ENCODE peak calls at places on chromosomes 6 and 20, in five cellular contexts. H, N, D, S and C are unnamed samples.

GRCh38 chr20:1297486-1297885 is 31.4 kb downstream of the SNPH start:
- DNase-seq in H (no peak), N (no peak), D (no peak), S (no peak), C (no peak)

GRCh38 chr6:104686550-104687155 is 173.1 kb downstream of the HACE1 start:
- DNase-seq in H (no peak), N (no peak), D (no peak), S (no peak), C (no peak)

GRCh38 chr20:64143018-64143801 is 21.0 kb upstream of the MYT1 start:
- DNase-seq in H (no peak), N (no peak), D (no peak), S (no peak), C (no peak)

GRCh38 chr6:21949211-21949801 is 347.5 kb downstream of the PRL start:
- DNase-seq in H (no peak), N (peak), D (no peak), S (no peak), C (peak)

GRCh38 chr20:10218536-10219451 is at the start of gene SNAP25:
- DNase-seq in H (peak), N (peak), D (no peak), S (no peak), C (peak)

GRCh38 chr6:138503881-138504680 is 4.8 kb upstream of the NHSL1 start:
- DNase-seq in H (no peak), N (no peak), D (no peak), S (no peak), C (no peak)

GRCh38 chr20:44979090-44979621 is 12.8 kb downstream of the STK4 start:
- DNase-seq in H (no peak), N (peak), D (no peak), S (peak), C (peak)

GRCh38 chr6:69233195-69233524 is 563.6 kb downstream of the LMBRD1 start:
- DNase-seq in H (no peak), N (no peak), D (no peak), S (no peak), C (no peak)

GRCh38 chr6:25360611-25361010 is 81.4 kb downstream of the CARMIL1 start:
- DNase-seq in H (no peak), N (peak), D (no peak), S (no peak), C (peak)

GRCh38 chr20:13035399-13036173 is 26.8 kb downstream of the SPTLC3 start:
- DNase-seq in H (no peak), N (no peak), D (no peak), S (no peak), C (no peak)

GRCh38 chr6:137487181-137487910 is 6.8 kb downstream of the OLIG3 start:
- DNase-seq in H (peak), N (no peak), D (no peak), S (no peak), C (no peak)

DNA sequence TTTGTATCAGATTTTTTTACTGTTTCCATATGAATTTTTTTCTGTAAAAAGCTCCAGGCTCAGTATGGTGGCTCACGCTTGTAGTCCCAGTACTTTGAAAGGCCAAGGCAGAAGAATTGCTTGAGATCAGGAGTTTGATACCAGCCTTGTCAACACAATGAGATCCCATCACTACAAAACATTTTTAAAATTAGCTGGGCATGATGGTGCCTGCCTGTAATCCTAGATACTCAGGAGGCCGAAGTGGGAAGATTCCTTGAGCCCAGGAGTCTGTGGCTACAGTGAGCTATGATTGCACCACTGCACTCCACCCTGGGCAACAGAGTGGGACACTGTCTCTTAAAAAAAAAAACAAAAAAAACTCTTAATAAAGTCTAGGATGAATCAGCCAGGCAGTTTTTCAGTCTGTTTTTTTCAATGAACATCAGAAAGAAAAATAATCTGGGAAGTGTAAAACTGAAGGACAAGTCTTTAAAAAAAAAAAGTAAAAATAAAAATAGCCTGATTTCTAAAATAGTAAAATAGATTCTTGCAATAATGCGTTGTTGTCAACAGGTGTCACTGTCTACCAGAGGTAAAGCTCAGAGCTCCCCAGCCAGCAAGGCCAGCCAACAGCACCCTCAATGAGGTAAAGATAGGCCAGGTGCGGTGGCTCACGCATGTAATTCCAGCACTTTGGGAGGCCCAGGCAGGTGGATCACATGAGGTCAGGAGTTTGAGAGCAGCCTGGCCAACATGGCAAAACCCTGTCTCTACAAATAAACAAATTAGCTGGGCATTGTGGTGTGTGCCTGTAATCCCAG is 9.3 kb upstream of the ATG5 start:
- DNase-seq in H (peak), N (peak), D (peak), S (peak), C (peak)
- H3K4me3 ChIP-seq in H (no peak), N (no peak), D (no peak), S (no peak), C (no peak)

GRCh38 chr20:33882481-33882880 is 71.3 kb downstream of the CHMP4B start:
- DNase-seq in H (no peak), N (no peak), D (no peak), S (no peak), C (no peak)
- H3K14ac ChIP-seq in H (no peak), N (no peak), D (no peak), S (no peak), C (no peak)

DNA sequence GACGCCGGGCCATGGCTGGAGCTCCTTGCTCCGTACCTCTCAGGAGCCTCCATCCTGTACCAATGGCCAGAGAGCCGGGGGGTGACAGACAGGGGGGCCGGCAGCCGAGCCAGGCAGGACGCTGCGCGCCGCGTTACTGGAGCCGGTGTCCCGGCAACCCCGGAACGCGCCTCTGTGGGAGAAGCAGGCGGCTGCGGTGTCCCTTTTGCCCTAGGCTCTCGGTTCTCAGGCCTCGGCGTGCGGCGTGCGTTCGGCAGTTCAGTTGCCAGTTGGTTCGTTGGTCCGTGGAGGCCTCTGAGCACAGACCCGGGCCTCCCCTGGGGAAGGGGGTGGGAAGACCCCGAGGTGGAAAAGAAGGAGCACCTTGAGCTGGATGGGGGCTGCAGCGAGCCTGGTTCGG is at the start of gene SPATS1:
- DNase-seq in H (peak), N (no peak), D (no peak), S (no peak), C (no peak)
- H3K4me3 ChIP-seq in H (peak), N (no peak), D (peak), S (no peak), C (peak)

DNA sequence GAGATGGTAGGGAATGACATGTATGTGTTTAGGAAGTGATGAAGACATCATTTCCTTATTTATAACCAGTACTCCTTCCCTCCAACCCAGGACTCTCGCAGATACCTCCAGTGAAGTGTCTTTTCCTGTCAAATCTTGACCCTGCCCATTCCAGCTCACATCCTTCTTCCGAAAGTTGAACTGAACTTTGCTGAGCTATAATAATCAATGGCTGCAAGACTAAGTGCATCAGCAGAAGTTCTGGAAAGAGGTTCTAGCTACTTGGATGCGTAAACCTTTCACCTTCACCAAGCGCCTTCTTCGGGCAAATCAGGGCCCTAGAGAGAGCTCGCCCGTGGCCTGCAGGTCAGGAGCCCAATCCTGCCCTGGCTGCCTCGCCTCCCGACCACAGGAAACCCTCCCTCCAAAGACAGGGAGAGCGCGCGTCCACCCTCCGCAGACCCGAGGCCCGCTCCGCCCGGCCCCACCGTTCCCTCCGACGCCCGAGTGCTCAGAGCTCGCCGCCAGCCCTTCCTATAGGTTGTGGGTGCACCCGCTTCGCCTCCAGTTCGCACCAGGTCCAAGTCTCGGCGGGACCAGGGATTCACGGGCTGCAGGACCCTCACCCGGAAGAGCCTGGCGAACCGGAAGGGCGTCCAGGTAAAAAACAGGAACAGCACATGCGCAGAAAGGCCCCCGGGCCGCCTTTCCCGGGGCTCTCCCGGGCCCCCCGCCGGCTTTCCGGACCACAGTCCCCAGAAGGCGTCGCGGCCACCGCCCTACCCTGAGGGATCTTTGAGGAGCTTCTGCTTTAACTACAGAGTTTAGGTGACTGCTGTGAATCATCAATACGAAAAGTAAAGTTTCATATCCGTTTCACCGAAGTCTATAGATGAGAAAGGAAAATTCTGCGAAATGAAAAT is at the start of gene ZNF334:
- DNase-seq in H (peak), N (peak), D (peak), S (peak), C (peak)
- H3K14ac ChIP-seq in H (peak), N (peak), D (no peak), S (peak), C (peak)

GRCh38 chr6:152637422-152638047 is 373 bp upstream of the SYNE1 start:
- DNase-seq in H (no peak), N (peak), D (no peak), S (no peak), C (peak)

GRCh38 chr6:152634773-152635172 is 2.4 kb downstream of the SYNE1 start:
- DNase-seq in H (no peak), N (no peak), D (no peak), S (no peak), C (no peak)

GRCh38 chr6:152632383-152632782 is 4.8 kb downstream of the SYNE1 start:
- DNase-seq in H (no peak), N (no peak), D (no peak), S (no peak), C (no peak)

GRCh38 chr6:152635949-152636674 is 1.1 kb downstream of the SYNE1 start:
- DNase-seq in H (peak), N (peak), D (no peak), S (no peak), C (peak)

DNA sequence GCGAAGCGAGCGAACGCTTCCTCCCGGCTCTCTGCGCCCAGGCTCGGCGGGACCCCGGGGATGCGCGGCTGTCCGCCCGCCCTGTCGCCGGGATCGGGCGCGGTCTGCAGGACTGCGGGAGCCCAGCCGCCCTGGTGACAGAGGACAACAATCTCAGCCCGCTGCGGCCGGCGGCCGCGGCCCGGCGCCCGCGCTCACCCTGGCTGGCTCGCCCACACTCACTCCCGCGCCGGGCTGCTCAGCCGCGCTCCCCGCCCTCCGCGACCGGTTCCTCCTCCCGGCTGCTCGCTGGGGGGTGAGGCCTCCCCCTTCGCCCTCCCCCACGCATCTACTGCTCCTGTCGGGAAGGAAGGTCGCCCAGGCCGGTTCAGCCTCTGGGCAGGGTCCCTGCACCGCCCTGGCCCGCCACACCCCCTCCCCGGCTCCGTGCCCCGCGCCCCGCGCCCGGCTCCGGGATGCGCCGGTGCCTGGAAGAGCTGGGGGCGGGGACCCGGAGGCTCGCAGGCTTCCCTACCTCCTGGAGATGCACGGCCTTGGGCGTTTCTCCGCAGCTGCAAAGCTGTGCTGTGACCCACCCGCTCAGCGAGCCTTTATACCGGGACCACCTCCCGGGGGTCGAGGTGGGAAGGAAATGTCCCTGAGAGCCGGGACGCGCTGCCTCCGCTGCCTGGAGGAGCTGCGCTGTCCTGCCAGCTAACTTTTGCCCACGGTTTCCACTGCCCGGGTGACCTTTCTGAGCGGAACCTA is at the start of gene SYNE1:
- DNase-seq in H (peak), N (peak), D (no peak), S (peak), C (peak)
- H3K4me3 ChIP-seq in H (peak), N (peak), D (peak), S (peak), C (peak)

GRCh38 chr6:17705778-17706579 is 746 bp downstream of the NUP153 start:
- DNase-seq in H (peak), N (peak), D (no peak), S (peak), C (peak)
- H3K14ac ChIP-seq in H (peak), N (peak), D (no peak), S (peak), C (peak)